ENCODE peak calls at places on chromosomes 3 and 15, in seven cellular contexts. E, F, Q, M, G, P and C are unnamed samples.

GRCh38 chr3:156620260-156620659 is 54.1 kb upstream of the TIPARP start:
- DNase-seq in E (no peak), F (peak), Q (no peak), M (no peak), G (peak), P (no peak), C (peak)

GRCh38 chr15:72099155-72099554 is 18.8 kb downstream of the MYO9A start:
- DNase-seq in E (no peak), F (no peak), Q (no peak), M (no peak), G (no peak), P (no peak), C (no peak)

GRCh38 chr3:155995525-155996370 is 124.6 kb upstream of the KCNAB1 start:
- DNase-seq in E (no peak), F (peak), Q (peak), M (no peak), G (peak), P (peak), C (peak)

GRCh38 chr3:101512521-101513418 is at the start of gene SENP7:
- DNase-seq in E (peak), F (peak), Q (peak), M (peak), G (peak), P (peak), C (peak)

GRCh38 chr15:70252056-70252935 is 154.6 kb upstream of the TLE3 start:
- DNase-seq in E (no peak), F (no peak), Q (peak), M (no peak), G (no peak), P (no peak), C (no peak)

GRCh38 chr15:38714309-38715072 is 149.9 kb upstream of the RASGRP1 start:
- DNase-seq in E (no peak), F (no peak), Q (no peak), M (no peak), G (no peak), P (no peak), C (no peak)

GRCh38 chr3:72699631-72700030 is 148.6 kb downstream of the SHQ1 start:
- DNase-seq in E (no peak), F (no peak), Q (no peak), M (no peak), G (no peak), P (no peak), C (no peak)

GRCh38 chr3:15387735-15388134 is 39.6 kb downstream of the METTL6 start:
- DNase-seq in E (no peak), F (no peak), Q (no peak), M (no peak), G (no peak), P (no peak), C (no peak)

GRCh38 chr15:80403712-80404056 is 498 bp upstream of the ARNT2 start:
- DNase-seq in E (no peak), F (no peak), Q (no peak), M (no peak), G (no peak), P (no peak), C (peak)

GRCh38 chr3:33440578-33441321 is 545 bp upstream of the UBP1 start:
- DNase-seq in E (peak), F (peak), Q (peak), M (peak), G (peak), P (peak), C (peak)

GRCh38 chr15:66237513-66238235 is 15.9 kb downstream of the MEGF11 start:
- DNase-seq in E (no peak), F (no peak), Q (no peak), M (no peak), G (no peak), P (no peak), C (no peak)

GRCh38 chr3:130661116-130661515 is 85.5 kb downstream of the PIK3R4 start:
- DNase-seq in E (no peak), F (no peak), Q (no peak), M (no peak), G (no peak), P (no peak), C (no peak)

GRCh38 chr3:71163216-71163918 is 420.2 kb downstream of the FOXP1 start:
- DNase-seq in E (no peak), F (no peak), Q (no peak), M (no peak), G (no peak), P (no peak), C (no peak)

GRCh38 chr3:111311709-111312235 is 230.2 kb upstream of the CD96 start:
- DNase-seq in E (no peak), F (no peak), Q (no peak), M (no peak), G (no peak), P (no peak), C (no peak)

GRCh38 chr3:5707794-5708193 is 520.3 kb downstream of the EDEM1 start:
- DNase-seq in E (no peak), F (no peak), Q (no peak), M (no peak), G (no peak), P (no peak), C (no peak)

GRCh38 chr15:59571606-59572005 is 40.0 kb upstream of the GCNT3 start:
- DNase-seq in E (no peak), F (no peak), Q (no peak), M (no peak), G (no peak), P (no peak), C (no peak)

GRCh38 chr3:61182648-61183047 is 68.6 kb downstream of the FHIT start:
- DNase-seq in E (no peak), F (no peak), Q (no peak), M (no peak), G (no peak), P (no peak), C (no peak)

GRCh38 chr3:132804498-132804897 is 82.3 kb upstream of the NPHP3 start:
- DNase-seq in E (no peak), F (no peak), Q (no peak), M (no peak), G (no peak), P (no peak), C (no peak)

GRCh38 chr3:77825045-77825827 is 785.3 kb downstream of the ROBO2 start:
- DNase-seq in E (no peak), F (no peak), Q (no peak), M (no peak), G (no peak), P (no peak), C (no peak)

GRCh38 chr15:24956131-24956838 is 1.5 kb downstream of the SNRPN start:
- DNase-seq in E (peak), F (peak), Q (peak), M (peak), G (peak), P (no peak), C (peak)

GRCh38 chr15:101810451-101810850 is 1.6 kb upstream of the OR4F15 start:
- DNase-seq in E (no peak), F (no peak), Q (no peak), M (no peak), G (no peak), P (no peak), C (no peak)

GRCh38 chr3:111238896-111239295 is 167.3 kb downstream of the NECTIN3 start:
- DNase-seq in E (peak), F (no peak), Q (no peak), M (no peak), G (no peak), P (no peak), C (no peak)

GRCh38 chr15:40388941-40389823 is 6.7 kb downstream of the KNSTRN start:
- DNase-seq in E (no peak), F (no peak), Q (no peak), M (no peak), G (peak), P (no peak), C (no peak)

GRCh38 chr3:129278970-129279906 is 568 bp downstream of the HMCES start:
- DNase-seq in E (no peak), F (peak), Q (peak), M (peak), G (peak), P (peak), C (peak)

GRCh38 chr3:61200255-61200654 is 51.0 kb downstream of the FHIT start:
- DNase-seq in E (no peak), F (no peak), Q (no peak), M (no peak), G (no peak), P (no peak), C (no peak)

GRCh38 chr15:56890038-56890437 is 28.4 kb upstream of the TCF12 start:
- DNase-seq in E (no peak), F (no peak), Q (no peak), M (no peak), G (no peak), P (no peak), C (no peak)

GRCh38 chr3:44914936-44915335 is 40.5 kb downstream of the TGM4 start:
- DNase-seq in E (no peak), F (peak), Q (peak), M (no peak), G (no peak), P (no peak), C (no peak)

GRCh38 chr3:197942956-197943556 is 6.9 kb upstream of the RPL35A start:
- DNase-seq in E (no peak), F (peak), Q (peak), M (no peak), G (no peak), P (peak), C (peak)

GRCh38 chr15:85793641-85794597 is 806 bp downstream of the KLHL25 start:
- DNase-seq in E (no peak), F (peak), Q (peak), M (no peak), G (peak), P (no peak), C (peak)

GRCh38 chr3:117600666-117601065 is 891.1 kb downstream of the TUSC7 start:
- DNase-seq in E (no peak), F (no peak), Q (no peak), M (no peak), G (no peak), P (no peak), C (no peak)

GRCh38 chr3:59809750-59810444 is 760.1 kb upstream of the CFAP20DC start:
- DNase-seq in E (no peak), F (no peak), Q (peak), M (no peak), G (no peak), P (no peak), C (peak)

GRCh38 chr3:169668081-169668956 is 4.8 kb upstream of the MECOM start:
- DNase-seq in E (no peak), F (no peak), Q (peak), M (no peak), G (no peak), P (no peak), C (peak)

GRCh38 chr3:25567390-25567789 is 97.3 kb downstream of the TOP2B start:
- DNase-seq in E (no peak), F (no peak), Q (no peak), M (no peak), G (no peak), P (no peak), C (no peak)

GRCh38 chr15:31328999-31329639 is 2.5 kb downstream of the KLF13 start:
- DNase-seq in E (no peak), F (peak), Q (peak), M (no peak), G (no peak), P (no peak), C (peak)

GRCh38 chr15:99486371-99487336 is 79.1 kb upstream of the MEF2A start:
- DNase-seq in E (no peak), F (no peak), Q (peak), M (no peak), G (no peak), P (peak), C (peak)

GRCh38 chr3:17302774-17303173 is 418.0 kb downstream of the PLCL2 start:
- DNase-seq in E (no peak), F (no peak), Q (no peak), M (no peak), G (no peak), P (no peak), C (no peak)

GRCh38 chr3:39250116-39250747 is 29.6 kb downstream of the CX3CR1 start:
- DNase-seq in E (no peak), F (no peak), Q (no peak), M (no peak), G (no peak), P (no peak), C (no peak)

GRCh38 chr3:159783780-159784747 is 204.6 kb upstream of the IL12A start:
- DNase-seq in E (peak), F (no peak), Q (no peak), M (no peak), G (no peak), P (no peak), C (no peak)

GRCh38 chr3:159781867-159782266 is 206.8 kb upstream of the IL12A start:
- DNase-seq in E (no peak), F (no peak), Q (no peak), M (no peak), G (no peak), P (no peak), C (no peak)

GRCh38 chr3:159782724-159783421 is 205.8 kb upstream of the IL12A start:
- DNase-seq in E (no peak), F (no peak), Q (no peak), M (no peak), G (peak), P (no peak), C (peak)

GRCh38 chr3:159776779-159777178 is 211.9 kb upstream of the IL12A start:
- DNase-seq in E (no peak), F (no peak), Q (no peak), M (no peak), G (no peak), P (no peak), C (no peak)

DNA sequence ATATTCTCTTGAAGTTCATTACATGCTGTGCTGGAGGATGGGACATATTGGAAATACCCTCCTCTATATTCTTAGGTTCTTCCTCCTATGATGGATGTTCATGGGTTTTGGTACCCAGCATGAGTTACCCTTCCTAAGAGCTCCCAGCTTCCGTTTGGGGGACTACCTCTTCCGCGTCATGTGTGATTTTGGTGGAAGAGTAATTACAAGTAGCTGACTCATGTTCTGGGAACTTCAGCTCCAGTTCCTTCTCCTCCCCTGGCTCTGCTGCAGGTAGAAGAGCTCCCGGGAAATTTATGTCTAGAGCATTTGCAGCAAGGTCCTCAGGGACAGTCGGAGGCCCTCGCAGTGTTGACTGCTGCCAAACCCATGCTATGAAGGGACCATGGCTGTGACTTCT is 208.8 kb upstream of the IL12A start:
- DNase-seq in E (no peak), F (no peak), Q (no peak), M (no peak), G (no peak), P (no peak), C (no peak)
- TF ChIP-seq MAX in E (no peak), F (no peak), Q (no peak), M (no peak), G (no peak), P (no peak), C (no peak)

GRCh38 chr15:33131880-33132279 is 62.6 kb downstream of the FMN1 start:
- DNase-seq in E (no peak), F (no peak), Q (no peak), M (no peak), G (no peak), P (no peak), C (no peak)

GRCh38 chr15:33126559-33127290 is 67.8 kb downstream of the FMN1 start:
- DNase-seq in E (no peak), F (peak), Q (peak), M (no peak), G (peak), P (peak), C (peak)

GRCh38 chr15:33124275-33124674 is 70.2 kb downstream of the FMN1 start:
- DNase-seq in E (no peak), F (no peak), Q (no peak), M (no peak), G (no peak), P (no peak), C (no peak)

DNA sequence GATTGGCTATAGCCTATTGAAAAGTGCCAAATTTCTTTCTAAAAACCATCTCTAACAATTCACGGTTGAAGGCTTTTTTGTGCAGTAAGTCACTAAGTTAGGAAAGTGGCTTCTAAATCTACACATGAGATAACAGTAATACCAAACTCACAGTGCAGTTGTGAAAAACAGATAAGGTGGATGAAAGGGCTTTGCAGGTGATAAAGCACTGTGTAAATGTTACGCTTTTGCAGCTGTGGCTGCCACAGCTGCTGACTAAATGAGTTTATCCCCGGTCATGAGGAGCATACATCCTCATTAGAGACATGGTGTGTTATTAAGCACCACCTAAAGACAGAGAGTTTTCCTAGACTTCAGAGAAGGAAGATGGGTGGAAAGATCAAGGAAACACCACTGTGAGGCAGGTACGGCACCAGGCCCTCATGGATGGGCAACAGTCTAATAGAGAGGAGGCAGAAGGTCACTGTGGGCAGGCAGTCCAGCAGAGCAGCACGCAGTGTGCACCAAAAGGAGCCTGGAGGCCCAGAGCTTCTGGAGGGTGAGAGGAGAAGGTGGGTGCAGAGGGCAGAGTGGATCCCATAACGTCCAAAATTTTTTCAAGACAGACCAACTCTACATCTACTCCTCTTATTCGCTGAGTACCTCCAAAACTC is 68.5 kb downstream of the FMN1 start:
- DNase-seq in E (no peak), F (no peak), Q (no peak), M (no peak), G (no peak), P (no peak), C (no peak)
- TF ChIP-seq RAD21 in E (no peak), F (no peak), Q (no peak), M (no peak), G (no peak), P (no peak), C (no peak)

DNA sequence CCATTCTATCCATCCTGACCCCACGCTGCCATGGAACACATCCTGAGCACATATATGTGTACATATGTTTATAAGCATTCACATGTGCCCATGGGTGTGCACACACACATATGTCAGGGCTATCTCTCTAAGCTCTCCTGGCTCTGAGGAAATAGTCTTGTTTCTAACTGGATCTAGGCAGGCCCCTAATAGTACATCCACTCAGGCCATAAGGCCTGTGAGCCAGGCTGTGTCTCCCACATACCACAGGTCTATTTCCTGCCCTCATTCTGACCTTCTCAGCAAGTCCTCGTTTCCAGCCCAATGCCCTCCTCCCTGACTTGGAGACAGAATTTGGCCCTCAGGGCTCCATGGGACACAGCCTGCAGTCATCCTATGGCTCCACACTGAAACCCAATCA is 284.8 kb upstream of the CTNNB1 start:
- DNase-seq in E (no peak), F (no peak), Q (no peak), M (no peak), G (no peak), P (no peak), C (no peak)
- H3K27ac ChIP-seq in E (no peak), F (no peak), Q (no peak), M (no peak), G (no peak), P (no peak), C (no peak)

DNA sequence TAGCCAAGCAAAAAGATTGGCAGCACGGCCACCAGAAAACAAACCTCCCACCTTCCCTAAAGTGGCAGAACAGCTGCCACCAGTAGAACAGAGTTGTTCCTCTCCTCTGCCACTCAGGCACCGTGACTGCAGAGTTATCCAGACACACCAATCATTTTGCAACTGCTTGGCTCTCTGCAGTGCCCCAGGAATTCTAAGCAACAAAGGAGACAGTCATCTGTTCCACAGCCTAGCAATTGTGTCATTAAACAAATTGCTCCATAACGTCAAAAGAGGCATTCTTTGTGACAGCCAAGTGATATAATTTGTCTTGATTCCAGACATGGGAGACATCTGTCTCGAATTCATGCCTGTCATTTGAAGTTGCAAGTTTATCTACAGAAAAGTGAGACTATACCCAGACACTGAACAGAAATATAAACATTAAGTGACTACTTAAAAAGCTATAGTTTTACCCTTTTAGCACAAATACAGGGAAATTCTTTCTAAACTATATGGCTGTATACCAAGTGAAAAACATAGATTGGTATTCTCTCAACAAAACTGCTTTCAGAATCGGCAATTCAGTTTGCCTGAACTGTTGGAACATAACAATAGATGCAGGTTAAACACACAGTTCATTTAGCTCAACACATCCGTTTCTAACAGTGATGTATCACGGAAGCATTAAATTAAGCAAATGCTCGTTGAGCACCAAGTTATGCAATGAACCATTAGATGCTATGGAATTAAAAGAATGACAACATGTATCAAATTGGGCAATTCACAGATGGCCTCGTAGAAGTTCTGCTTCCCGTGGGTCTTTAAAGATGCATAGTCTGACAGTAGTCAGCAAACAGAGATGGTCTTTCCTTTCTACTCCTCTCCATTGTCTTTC is 281.3 kb downstream of the FGF12 start:
- DNase-seq in E (no peak), F (no peak), Q (no peak), M (no peak), G (no peak), P (no peak), C (no peak)
- TF ChIP-seq MAX in E (no peak), F (no peak), Q (no peak), M (no peak), G (no peak), P (no peak), C (no peak)